ENCODE peak calls at places on chromosomes 7 and 10, in nine cellular contexts. V, H, Z, G, U, Y, D, E and W are unnamed samples.

GRCh38 chr7:29780346-29780745 is 26.0 kb upstream of the WIPF3 start:
- DNase-seq in V (no peak), H (no peak), Z (no peak), G (no peak), U (no peak), Y (no peak), D (no peak), E (no peak), W (no peak)

GRCh38 chr7:148334959-148335577 is 255.5 kb upstream of the C7orf33 start:
- DNase-seq in V (no peak), H (no peak), Z (peak), G (no peak), U (no peak), Y (no peak), D (no peak), E (no peak), W (no peak)

GRCh38 chr10:75402486-75403143 is 1.1 kb upstream of the ZNF503 start:
- DNase-seq in V (peak), H (no peak), Z (peak), G (no peak), U (peak), Y (no peak), D (no peak), E (peak), W (no peak)

GRCh38 chr10:11874568-11875182 is 51.5 kb downstream of the PROSER2 start:
- DNase-seq in V (peak), H (peak), Z (peak), G (peak), U (no peak), Y (peak), D (peak), E (peak), W (no peak)

GRCh38 chr7:29204491-29205281 is 10.1 kb downstream of the CHN2 start:
- DNase-seq in V (peak), H (no peak), Z (no peak), G (no peak), U (no peak), Y (no peak), D (no peak), E (no peak), W (no peak)

GRCh38 chr10:49281461-49281860 is 17.5 kb upstream of the C10orf71 start:
- DNase-seq in V (peak), H (no peak), Z (no peak), G (no peak), U (no peak), Y (no peak), D (peak), E (no peak), W (peak)

GRCh38 chr10:95755511-95756004 is 405 bp upstream of the ENTPD1 start:
- DNase-seq in V (peak), H (no peak), Z (peak), G (no peak), U (peak), Y (no peak), D (no peak), E (no peak), W (no peak)

GRCh38 chr7:50351267-50351666 is 46.8 kb downstream of the IKZF1 start:
- DNase-seq in V (no peak), H (no peak), Z (no peak), G (no peak), U (no peak), Y (no peak), D (no peak), E (no peak), W (no peak)

GRCh38 chr7:107387573-107388219 is 82.2 kb upstream of the GPR22 start:
- DNase-seq in V (peak), H (peak), Z (no peak), G (peak), U (peak), Y (no peak), D (no peak), E (no peak), W (no peak)

GRCh38 chr10:69086131-69086530 is 1.8 kb upstream of the SRGN start:
- DNase-seq in V (peak), H (peak), Z (no peak), G (no peak), U (no peak), Y (no peak), D (no peak), E (no peak), W (no peak)

GRCh38 chr10:11016959-11017574 is 605 bp upstream of the CELF2 start:
- DNase-seq in V (no peak), H (no peak), Z (peak), G (no peak), U (no peak), Y (no peak), D (no peak), E (no peak), W (no peak)